ENCODE peak calls at places on chromosomes 2 and 18, in seven cellular contexts. J is keratinocyte, R is breast epithelium, I is IMR-90, E is kidney epithelial cell, K is left lung, M is left ventricle myocardium inferior. F is an unnamed sample. For H3K36me3, the result is how much of the 10 kb centered on the place peaks cover.

GRCh38 chr18:65725421-65726050 is 25.3 kb upstream of the CDH7 start:
- DNase-seq in J (no peak), I (no peak), E (no peak), K (no peak), M (no peak), R (no peak), F (no peak)

GRCh38 chr2:226756131-226756530 is 43.5 kb downstream of the IRS1 start:
- DNase-seq in M (no peak), K (no peak), R (no peak), J (peak), I (peak), E (peak), F (no peak)

GRCh38 chr2:203998195-203998804 is 61.7 kb downstream of the ICOS start:
- DNase-seq in K (no peak), E (peak), R (no peak), I (peak), J (no peak), M (no peak), F (no peak)

GRCh38 chr18:52426041-52426440 is 86.0 kb downstream of the DCC start:
- DNase-seq in R (no peak), I (no peak), K (no peak), M (no peak), E (no peak), J (no peak), F (no peak)

GRCh38 chr2:989766-990467 is 39.3 kb downstream of the SNTG2 start:
- DNase-seq in M (no peak), I (no peak), R (no peak), J (no peak), K (no peak), E (no peak), F (no peak)

GRCh38 chr2:47872941-47873340 is 33.4 kb downstream of the FBXO11 start:
- DNase-seq in R (no peak), M (no peak), J (no peak), E (no peak), K (no peak), I (no peak), F (no peak)

GRCh38 chr2:220949476-220949875 is 622.6 kb downstream of the EPHA4 start:
- DNase-seq in E (no peak), M (no peak), K (no peak), J (no peak), R (no peak), I (peak), F (no peak)

GRCh38 chr18:50928551-50928950 is 39.3 kb upstream of the ELAC1 start:
- DNase-seq in I (peak), E (peak), K (no peak), R (no peak), J (no peak), M (no peak), F (no peak)

GRCh38 chr2:96158554-96158940 is 13.3 kb upstream of the DUSP2 start:
- DNase-seq in E (no peak), R (no peak), I (no peak), K (no peak), M (no peak), J (no peak), F (no peak)

GRCh38 chr2:201513271-201513670 is 61.7 kb downstream of the STRADB start:
- DNase-seq in K (no peak), R (no peak), E (no peak), J (no peak), I (no peak), M (no peak), F (no peak)

GRCh38 chr2:95374451-95374915 is 28.0 kb upstream of the FAHD2A start:
- DNase-seq in E (no peak), J (no peak), M (peak), K (no peak), R (no peak), I (no peak), F (no peak)

GRCh38 chr2:206274434-206275273 is at the start of gene ZDBF2:
- DNase-seq in E (no peak), M (peak), K (peak), J (no peak), R (no peak), I (peak), F (no peak)

GRCh38 chr18:37659906-37660305 is 94.3 kb upstream of the CELF4 start:
- DNase-seq in J (no peak), I (no peak), K (no peak), M (no peak), R (no peak), E (no peak), F (no peak)

GRCh38 chr18:4126939-4127338 is 328.2 kb downstream of the DLGAP1 start:
- DNase-seq in I (no peak), M (no peak), R (no peak), K (no peak), E (no peak), J (no peak), F (no peak)

GRCh38 chr18:4125246-4125938 is 329.7 kb downstream of the DLGAP1 start:
- DNase-seq in I (no peak), E (no peak), K (no peak), J (no peak), M (peak), R (no peak), F (no peak)

GRCh38 chr18:4125939-4126250 is 329.2 kb downstream of the DLGAP1 start:
- DNase-seq in E (no peak), J (no peak), M (no peak), R (no peak), I (no peak), K (no peak), F (no peak)

GRCh38 chr18:4134691-4135090 is 320.4 kb downstream of the DLGAP1 start:
- DNase-seq in M (no peak), I (no peak), K (no peak), J (no peak), R (no peak), E (no peak), F (no peak)

GRCh38 chr18:4130734-4131719 is 324.1 kb downstream of the DLGAP1 start:
- DNase-seq in J (no peak), E (no peak), R (no peak), M (no peak), K (no peak), I (no peak), F (no peak)
- H3K4me3 ChIP-seq in J (no peak), E (no peak), R (no peak), M (no peak), K (no peak), I (no peak), F (no peak)

DNA sequence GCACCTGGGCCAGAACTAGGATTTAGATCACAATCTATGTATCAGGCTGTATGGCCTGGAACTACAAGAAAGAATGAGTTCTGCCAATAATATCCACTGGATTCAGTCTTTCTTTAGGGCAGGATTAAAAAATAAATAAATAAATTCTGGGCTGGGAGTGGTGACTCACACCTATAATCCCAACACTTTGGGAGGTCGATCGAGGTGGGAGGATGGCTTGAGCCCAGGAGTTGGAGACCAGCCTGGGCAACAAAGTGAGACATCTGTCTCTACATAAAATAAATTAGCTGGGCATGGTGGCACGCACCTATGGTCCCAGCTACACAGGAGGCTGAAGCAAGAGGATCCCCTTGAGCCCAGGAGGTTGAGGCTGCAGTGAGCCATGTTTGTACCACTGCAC is 8.1 kb downstream of the AMMECR1L start:
- DNase-seq in I (peak), K (no peak), J (no peak), E (no peak), M (no peak), R (no peak), F (no peak)
- H3K36me3 ChIP-seq in I (under half), K (under half), J (under half), E (under half), M (under half), R (under half), F (under half)

GRCh38 chr2:225170162-225170561 is 127.9 kb upstream of the DOCK10 start:
- DNase-seq in I (no peak), K (no peak), J (no peak), E (no peak), R (no peak), M (no peak), F (no peak)

GRCh38 chr2:225164406-225165048 is 122.3 kb upstream of the DOCK10 start:
- DNase-seq in E (no peak), M (no peak), J (no peak), R (no peak), I (no peak), K (no peak), F (no peak)

GRCh38 chr2:225165052-225165451 is 122.8 kb upstream of the DOCK10 start:
- DNase-seq in I (peak), J (no peak), M (no peak), R (no peak), E (no peak), K (no peak), F (peak)
- TF ChIP-seq CTCF in I (no peak), J (no peak), M (no peak), R (no peak), E (no peak), K (no peak), F (no peak)

DNA sequence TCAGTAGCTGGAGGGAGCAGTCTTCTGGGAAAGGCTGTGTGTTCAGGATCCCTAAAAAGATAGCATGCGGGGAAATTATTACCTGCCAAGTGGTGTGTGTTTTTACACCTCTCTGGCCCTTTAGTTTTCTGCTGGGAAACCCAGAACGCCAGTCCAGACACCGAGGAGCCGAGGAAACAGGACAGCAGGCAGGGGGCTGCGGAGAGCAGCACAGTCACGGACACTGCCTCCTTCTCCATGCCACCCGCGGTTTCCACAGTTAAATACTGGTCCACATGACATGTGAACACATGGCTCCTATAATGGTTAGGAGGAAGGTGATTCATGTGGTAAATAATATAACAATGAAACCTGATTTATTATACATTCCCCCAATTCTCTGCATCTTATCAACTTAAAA is 20.4 kb downstream of the CNOT11 start:
- DNase-seq in R (no peak), E (no peak), J (no peak), K (no peak), M (no peak), I (no peak), F (no peak)
- H3K4me3 ChIP-seq in R (no peak), E (no peak), J (no peak), K (no peak), M (no peak), I (no peak), F (no peak)

DNA sequence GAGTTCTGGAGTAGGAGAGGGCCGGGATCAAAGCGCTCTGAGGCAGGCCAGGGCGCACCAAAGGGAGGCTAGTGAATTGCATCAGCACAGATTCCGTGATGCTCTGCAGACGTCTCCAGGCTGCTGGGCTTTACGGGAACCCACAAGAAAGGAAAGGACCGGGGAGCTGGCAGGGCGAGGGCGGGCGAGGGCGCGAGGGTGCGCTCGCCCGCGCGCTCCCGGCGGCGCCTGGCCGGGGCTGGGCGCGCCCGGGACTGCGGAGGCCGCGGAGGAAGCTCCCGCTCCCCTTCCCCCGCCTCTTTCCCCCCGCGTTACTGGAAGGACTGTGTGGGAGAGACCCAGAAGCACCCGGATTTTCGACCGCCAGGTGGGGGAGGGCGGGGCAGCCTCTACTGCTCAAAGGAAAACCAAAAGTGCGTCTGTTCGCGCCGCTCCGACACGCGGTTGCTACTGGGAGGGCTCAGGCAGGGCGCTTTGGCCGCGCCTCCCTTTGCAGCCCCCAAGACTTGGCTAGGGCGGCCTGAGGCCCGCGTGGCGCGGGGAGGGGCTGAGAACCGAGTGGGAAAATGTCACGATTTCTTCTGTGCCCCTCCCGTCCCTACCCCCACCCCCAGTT is 2.3 kb upstream of the FOSL2 start:
- DNase-seq in E (peak), I (peak), R (peak), K (peak), J (no peak), M (peak), F (no peak)
- H3K36me3 ChIP-seq in E (under half), I (under half), R (under half), K (under half), J (under half), M (under half), F (under half)

GRCh38 chr2:240343548-240343947 is 91.9 kb upstream of the GPC1 start:
- DNase-seq in M (no peak), R (no peak), E (no peak), K (no peak), I (no peak), J (no peak), F (no peak)
- TF ChIP-seq CTCF in M (no peak), R (no peak), E (no peak), K (no peak), I (no peak), J (no peak), F (no peak)

GRCh38 chr18:26286008-26286407 is 59.8 kb downstream of the TAF4B start:
- DNase-seq in J (no peak), R (no peak), M (no peak), E (no peak), I (no peak), K (no peak), F (no peak)
- H3K4me3 ChIP-seq in J (no peak), R (no peak), M (no peak), E (no peak), I (no peak), K (no peak), F (no peak)

GRCh38 chr18:46449499-46449898 is 207.5 kb downstream of the LOXHD1 start:
- DNase-seq in E (no peak), R (no peak), M (no peak), I (no peak), J (no peak), K (no peak), F (no peak)

GRCh38 chr18:46447323-46447722 is 209.7 kb downstream of the LOXHD1 start:
- DNase-seq in K (no peak), I (no peak), J (no peak), E (no peak), M (no peak), R (no peak), F (no peak)

GRCh38 chr18:46447792-46448191 is 209.2 kb downstream of the LOXHD1 start:
- DNase-seq in I (no peak), E (no peak), R (no peak), K (no peak), J (no peak), M (no peak), F (no peak)

GRCh38 chr18:46448347-46448746 is 208.7 kb downstream of the LOXHD1 start:
- DNase-seq in I (no peak), J (no peak), E (no peak), R (no peak), K (no peak), M (no peak), F (no peak)

GRCh38 chr18:46449033-46449432 is 208.0 kb downstream of the LOXHD1 start:
- DNase-seq in M (no peak), I (no peak), R (no peak), K (no peak), E (no peak), J (no peak), F (no peak)
- H3K36me3 ChIP-seq in M (under half), I (under half), R (under half), K (under half), E (under half), J (under half), F (under half)

GRCh38 chr2:27522400-27522945 is 25.8 kb downstream of the GCKR start:
- DNase-seq in E (no peak), M (no peak), J (no peak), K (no peak), I (no peak), R (no peak), F (no peak)
- TF ChIP-seq CTCF in E (no peak), M (no peak), J (no peak), K (no peak), I (no peak), R (no peak), F (no peak)

F was measured in BJ.